ENCODE peak calls at places on chromosomes 2 and 18, in eight cellular contexts. I is RWPE1; E is HFFc6; Y is Right ventricle myocardium superior; B is stimulated activated CD8-positive, alpha-beta memory T cell treated with anti-CD3 and anti-CD28 coated beads, Interleukin-7, amount 100 ng/mL, for 1 hour; T is HT1080; U is CD8-positive, alpha-beta T cell; F is Peyer's patch. S is an unnamed sample.

GRCh38 chr18:48800479-48800876 is 150.3 kb downstream of the SMAD7 start:
- DNase-seq in B (no peak), E (no peak), F (peak; percentile 11), I (no peak), Y (no peak), T (no peak), U (no peak), S (no peak)

GRCh38 chr18:77209587-77209986 is 40.1 kb upstream of the GALR1 start:
- DNase-seq in B (no peak), F (no peak), Y (no peak), U (no peak), T (peak; percentile 51), I (no peak), E (peak; percentile 36), S (peak; percentile 83)

GRCh38 chr2:37230581-37230980 is 815 bp downstream of the CEBPZ start:
- DNase-seq in F (no peak), E (no peak), T (peak; percentile 7), I (peak; percentile 18), Y (no peak), U (no peak), B (no peak), S (peak; percentile 9)

GRCh38 chr2:232488721-232489300 is 1.2 kb upstream of the ECEL1 start:
- DNase-seq in F (peak; percentile 25), B (no peak), U (no peak), E (no peak), T (no peak), Y (peak; percentile 10), I (no peak), S (no peak)

GRCh38 chr2:41872646-41873045 is 175.2 kb upstream of the PKDCC start:
- DNase-seq in E (no peak), Y (no peak), U (no peak), T (peak; percentile 54), B (no peak), F (no peak), I (no peak), S (peak; percentile 75)

GRCh38 chr2:29202819-29203495 is 87.7 kb downstream of the CLIP4 start:
- DNase-seq in I (no peak), T (no peak), F (no peak), B (no peak), U (no peak), Y (no peak), E (no peak), S (no peak)

GRCh38 chr2:9473985-9474360 is 378 bp upstream of the IAH1 start:
- DNase-seq in Y (peak; percentile 64), U (peak; percentile 70), B (peak; percentile 41), T (no peak), F (no peak), E (no peak), I (peak; percentile 10), S (no peak)

GRCh38 chr2:65033178-65033577 is 23.0 kb upstream of the CEP68 start:
- DNase-seq in I (no peak), T (peak; percentile 55), Y (no peak), U (no peak), B (no peak), F (no peak), E (no peak), S (peak; percentile 17)

GRCh38 chr18:111292-112014 is 46.9 kb upstream of the USP14 start:
- DNase-seq in Y (peak; percentile 67), I (peak; percentile 65), E (no peak), B (peak; percentile 50), T (peak; percentile 51), F (peak; percentile 86), U (peak; percentile 76), S (peak; percentile 27)

GRCh38 chr2:237157551-237158102 is 71.9 kb downstream of the COPS8 start:
- DNase-seq in B (no peak), T (no peak), E (no peak), F (no peak), Y (no peak), U (no peak), I (no peak), S (no peak)

GRCh38 chr2:190450363-190450762 is 42.2 kb downstream of the MFSD6 start:
- DNase-seq in Y (no peak), T (no peak), B (no peak), E (no peak), F (no peak), I (no peak), U (no peak), S (no peak)

GRCh38 chr2:48043746-48044145 is 137.4 kb upstream of the FBXO11 start:
- DNase-seq in T (peak; percentile 33), Y (no peak), E (no peak), F (no peak), I (no peak), U (no peak), B (no peak), S (no peak)